ENCODE peak calls at places on chromosome 18, in seven cellular contexts. One of them, this sample, is unnamed.

GRCh38 chr18:9135912-9136314 is 668 bp upstream of the ANKRD12 start:
- DNase-seq in KBM-7: no peak
- DNase-seq in HEK293T: peak
- DNase-seq in GM12892: peak
- DNase-seq in stimulated activated CD8-positive, alpha-beta memory T cell treated with anti-CD3 and anti-CD28 coated beads, Interleukin-4, amount 100 ng/mL, for 4 hours: no peak
- DNase-seq in naive B cell: no peak
- DNase-seq in ELR: peak
- DNase-seq in this sample: peak

GRCh38 chr18:36783792-36784191 is 45.0 kb downstream of the TPGS2 start:
- DNase-seq in stimulated activated CD8-positive, alpha-beta memory T cell treated with anti-CD3 and anti-CD28 coated beads, Interleukin-4, amount 100 ng/mL, for 4 hours: no peak
- DNase-seq in HEK293T: no peak
- DNase-seq in naive B cell: no peak
- DNase-seq in KBM-7: no peak
- DNase-seq in ELR: no peak
- DNase-seq in GM12892: no peak
- DNase-seq in this sample: no peak

GRCh38 chr18:3321133-3321812 is 59.3 kb downstream of the MYL12B start:
- DNase-seq in KBM-7: no peak
- DNase-seq in HEK293T: no peak
- DNase-seq in naive B cell: no peak
- DNase-seq in GM12892: no peak
- DNase-seq in ELR: peak
- DNase-seq in stimulated activated CD8-positive, alpha-beta memory T cell treated with anti-CD3 and anti-CD28 coated beads, Interleukin-4, amount 100 ng/mL, for 4 hours: no peak
- DNase-seq in this sample: no peak

GRCh38 chr18:48535956-48536355 is 2.9 kb upstream of the CTIF start:
- DNase-seq in ELR: no peak
- DNase-seq in GM12892: no peak
- DNase-seq in naive B cell: no peak
- DNase-seq in HEK293T: no peak
- DNase-seq in stimulated activated CD8-positive, alpha-beta memory T cell treated with anti-CD3 and anti-CD28 coated beads, Interleukin-4, amount 100 ng/mL, for 4 hours: no peak
- DNase-seq in KBM-7: no peak
- DNase-seq in this sample: no peak

GRCh38 chr18:62839874-62840713 is 124.8 kb downstream of the PHLPP1 start:
- DNase-seq in GM12892: no peak
- DNase-seq in KBM-7: no peak
- DNase-seq in naive B cell: no peak
- DNase-seq in ELR: peak
- DNase-seq in HEK293T: no peak
- DNase-seq in stimulated activated CD8-positive, alpha-beta memory T cell treated with anti-CD3 and anti-CD28 coated beads, Interleukin-4, amount 100 ng/mL, for 4 hours: no peak
- DNase-seq in this sample: no peak

GRCh38 chr18:58541789-58542425 is 87.0 kb downstream of the ALPK2 start:
- DNase-seq in GM12892: no peak
- DNase-seq in stimulated activated CD8-positive, alpha-beta memory T cell treated with anti-CD3 and anti-CD28 coated beads, Interleukin-4, amount 100 ng/mL, for 4 hours: no peak
- DNase-seq in HEK293T: no peak
- DNase-seq in ELR: peak
- DNase-seq in KBM-7: peak
- DNase-seq in naive B cell: peak
- DNase-seq in this sample: peak

GRCh38 chr18:13032173-13032572 is 41.0 kb downstream of the CEP192 start:
- DNase-seq in HEK293T: no peak
- DNase-seq in stimulated activated CD8-positive, alpha-beta memory T cell treated with anti-CD3 and anti-CD28 coated beads, Interleukin-4, amount 100 ng/mL, for 4 hours: no peak
- DNase-seq in naive B cell: no peak
- DNase-seq in ELR: no peak
- DNase-seq in GM12892: no peak
- DNase-seq in KBM-7: no peak
- DNase-seq in this sample: no peak

GRCh38 chr18:13246591-13246990 is 28.0 kb downstream of the LDLRAD4 start:
- DNase-seq in ELR: no peak
- DNase-seq in naive B cell: no peak
- DNase-seq in HEK293T: no peak
- DNase-seq in stimulated activated CD8-positive, alpha-beta memory T cell treated with anti-CD3 and anti-CD28 coated beads, Interleukin-4, amount 100 ng/mL, for 4 hours: no peak
- DNase-seq in KBM-7: no peak
- DNase-seq in GM12892: no peak
- DNase-seq in this sample: no peak

GRCh38 chr18:42030586-42031182 is 75.7 kb downstream of the PIK3C3 start:
- DNase-seq in GM12892: no peak
- DNase-seq in naive B cell: no peak
- DNase-seq in HEK293T: peak
- DNase-seq in KBM-7: peak
- DNase-seq in ELR: peak
- DNase-seq in stimulated activated CD8-positive, alpha-beta memory T cell treated with anti-CD3 and anti-CD28 coated beads, Interleukin-4, amount 100 ng/mL, for 4 hours: no peak
- DNase-seq in this sample: no peak

GRCh38 chr18:49112664-49113063 is 161.9 kb upstream of the SMAD7 start:
- DNase-seq in ELR: no peak
- DNase-seq in stimulated activated CD8-positive, alpha-beta memory T cell treated with anti-CD3 and anti-CD28 coated beads, Interleukin-4, amount 100 ng/mL, for 4 hours: no peak
- DNase-seq in KBM-7: no peak
- DNase-seq in HEK293T: no peak
- DNase-seq in GM12892: no peak
- DNase-seq in naive B cell: no peak
- DNase-seq in this sample: no peak

GRCh38 chr18:40380657-40381441 is 1574.2 kb upstream of the PIK3C3 start:
- DNase-seq in KBM-7: no peak
- DNase-seq in ELR: peak
- DNase-seq in HEK293T: no peak
- DNase-seq in GM12892: no peak
- DNase-seq in stimulated activated CD8-positive, alpha-beta memory T cell treated with anti-CD3 and anti-CD28 coated beads, Interleukin-4, amount 100 ng/mL, for 4 hours: no peak
- DNase-seq in naive B cell: no peak
- DNase-seq in this sample: no peak

GRCh38 chr18:42348722-42349121 is 393.7 kb downstream of the PIK3C3 start:
- DNase-seq in naive B cell: no peak
- DNase-seq in GM12892: no peak
- DNase-seq in ELR: no peak
- DNase-seq in HEK293T: no peak
- DNase-seq in KBM-7: no peak
- DNase-seq in stimulated activated CD8-positive, alpha-beta memory T cell treated with anti-CD3 and anti-CD28 coated beads, Interleukin-4, amount 100 ng/mL, for 4 hours: no peak
- DNase-seq in this sample: no peak

GRCh38 chr18:48027401-48027931 is 97.0 kb upstream of the SMAD2 start:
- DNase-seq in KBM-7: no peak
- DNase-seq in stimulated activated CD8-positive, alpha-beta memory T cell treated with anti-CD3 and anti-CD28 coated beads, Interleukin-4, amount 100 ng/mL, for 4 hours: no peak
- DNase-seq in ELR: no peak
- DNase-seq in HEK293T: no peak
- DNase-seq in GM12892: no peak
- DNase-seq in naive B cell: no peak
- DNase-seq in this sample: no peak

GRCh38 chr18:57947117-57947516 is 96.9 kb upstream of the NEDD4L start:
- DNase-seq in GM12892: no peak
- DNase-seq in HEK293T: no peak
- DNase-seq in ELR: no peak
- DNase-seq in stimulated activated CD8-positive, alpha-beta memory T cell treated with anti-CD3 and anti-CD28 coated beads, Interleukin-4, amount 100 ng/mL, for 4 hours: no peak
- DNase-seq in KBM-7: no peak
- DNase-seq in naive B cell: no peak
- DNase-seq in this sample: no peak

GRCh38 chr18:58258707-58259342 is 214.8 kb downstream of the NEDD4L start:
- DNase-seq in KBM-7: no peak
- DNase-seq in stimulated activated CD8-positive, alpha-beta memory T cell treated with anti-CD3 and anti-CD28 coated beads, Interleukin-4, amount 100 ng/mL, for 4 hours: no peak
- DNase-seq in naive B cell: no peak
- DNase-seq in GM12892: no peak
- DNase-seq in ELR: no peak
- DNase-seq in HEK293T: no peak
- DNase-seq in this sample: no peak

This sample was measured in activated CD4-positive, CD25-positive, alpha-beta regulatory T cell treated with anti-CD3 and anti-CD28 coated beads, Interleukin-2, amount 50 U/mL, for 16 hours.